ENCODE peak calls at places on chromosomes 5 and 9, in seven cellular contexts. One of them, this sample, is unnamed.

GRCh38 chr5:179698935-179699639 is at the start of gene CANX:
- DNase-seq in heart left ventricle: no peak
- DNase-seq in stomach: no peak
- DNase-seq in Peyer's patch: no peak
- DNase-seq in tibial nerve: peak; percentile 11
- DNase-seq in prostate gland: no peak
- DNase-seq in H54: no peak
- DNase-seq in this sample: no peak

GRCh38 chr9:136723362-136723976 is 11.1 kb downstream of the DIPK1B start:
- DNase-seq in heart left ventricle: no peak
- DNase-seq in prostate gland: no peak
- DNase-seq in tibial nerve: no peak
- DNase-seq in H54: no peak
- DNase-seq in Peyer's patch: no peak
- DNase-seq in stomach: no peak
- DNase-seq in this sample: no peak

GRCh38 chr9:128339761-128340690 is at the start of gene SLC27A4:
- DNase-seq in tibial nerve: peak; percentile 37
- DNase-seq in H54: peak; percentile 96
- DNase-seq in heart left ventricle: peak; percentile 67
- DNase-seq in stomach: peak; percentile 87
- DNase-seq in Peyer's patch: peak; percentile 71
- DNase-seq in prostate gland: peak; percentile 73
- DNase-seq in this sample: peak; percentile 92

GRCh38 chr5:14250094-14250777 is 107.1 kb downstream of the TRIO start:
- DNase-seq in tibial nerve: peak; percentile 52
- DNase-seq in H54: no peak
- DNase-seq in prostate gland: peak; percentile 55
- DNase-seq in heart left ventricle: peak; percentile 70
- DNase-seq in Peyer's patch: peak; percentile 28
- DNase-seq in stomach: no peak
- DNase-seq in this sample: peak; percentile 13

GRCh38 chr9:38142201-38142600 is 73.2 kb upstream of the SHB start:
- DNase-seq in stomach: no peak
- DNase-seq in heart left ventricle: no peak
- DNase-seq in tibial nerve: no peak
- DNase-seq in H54: peak; percentile 20
- DNase-seq in prostate gland: no peak
- DNase-seq in Peyer's patch: no peak
- DNase-seq in this sample: no peak

GRCh38 chr5:74122979-74123575 is 497.1 kb downstream of the ARHGEF28 start:
- DNase-seq in stomach: no peak
- DNase-seq in Peyer's patch: no peak
- DNase-seq in tibial nerve: no peak
- DNase-seq in heart left ventricle: no peak
- DNase-seq in H54: no peak
- DNase-seq in prostate gland: no peak
- DNase-seq in this sample: no peak

GRCh38 chr9:95468791-95469190 is 48.0 kb downstream of the PTCH1 start:
- DNase-seq in prostate gland: no peak
- DNase-seq in Peyer's patch: no peak
- DNase-seq in heart left ventricle: no peak
- DNase-seq in stomach: no peak
- DNase-seq in H54: no peak
- DNase-seq in tibial nerve: no peak
- DNase-seq in this sample: no peak

GRCh38 chr9:130857864-130858730 is 23.0 kb downstream of the ABL1 start:
- DNase-seq in heart left ventricle: peak; percentile 72
- DNase-seq in Peyer's patch: no peak
- DNase-seq in H54: no peak
- DNase-seq in stomach: no peak
- DNase-seq in prostate gland: no peak
- DNase-seq in tibial nerve: peak; percentile 82
- DNase-seq in this sample: no peak

GRCh38 chr5:134582281-134582680 is 50.3 kb downstream of the SAR1B start:
- DNase-seq in prostate gland: no peak
- DNase-seq in tibial nerve: no peak
- DNase-seq in heart left ventricle: no peak
- DNase-seq in stomach: no peak
- DNase-seq in H54: no peak
- DNase-seq in Peyer's patch: no peak
- DNase-seq in this sample: no peak

GRCh38 chr9:35689351-35689600 is 449 bp downstream of the TPM2 start:
- DNase-seq in heart left ventricle: no peak
- DNase-seq in Peyer's patch: no peak
- DNase-seq in tibial nerve: no peak
- DNase-seq in prostate gland: no peak
- DNase-seq in stomach: no peak
- DNase-seq in H54: no peak
- DNase-seq in this sample: no peak

GRCh38 chr9:35691325-35691631 is 1.6 kb upstream of the TPM2 start:
- DNase-seq in prostate gland: no peak
- DNase-seq in stomach: no peak
- DNase-seq in H54: no peak
- DNase-seq in Peyer's patch: no peak
- DNase-seq in heart left ventricle: no peak
- DNase-seq in tibial nerve: no peak
- DNase-seq in this sample: no peak

GRCh38 chr9:35689601-35690446 is at the start of gene TPM2:
- DNase-seq in tibial nerve: peak; percentile 35
- DNase-seq in heart left ventricle: peak; percentile 87
- DNase-seq in prostate gland: peak; percentile 44
- DNase-seq in H54: peak; percentile 44
- DNase-seq in Peyer's patch: no peak
- DNase-seq in stomach: peak; percentile 37
- DNase-seq in this sample: no peak

GRCh38 chr9:35691757-35692301 is 2.1 kb upstream of the TPM2 start:
- DNase-seq in heart left ventricle: no peak
- DNase-seq in Peyer's patch: no peak
- DNase-seq in stomach: no peak
- DNase-seq in tibial nerve: no peak
- DNase-seq in prostate gland: no peak
- DNase-seq in H54: no peak
- DNase-seq in this sample: no peak

DNA sequence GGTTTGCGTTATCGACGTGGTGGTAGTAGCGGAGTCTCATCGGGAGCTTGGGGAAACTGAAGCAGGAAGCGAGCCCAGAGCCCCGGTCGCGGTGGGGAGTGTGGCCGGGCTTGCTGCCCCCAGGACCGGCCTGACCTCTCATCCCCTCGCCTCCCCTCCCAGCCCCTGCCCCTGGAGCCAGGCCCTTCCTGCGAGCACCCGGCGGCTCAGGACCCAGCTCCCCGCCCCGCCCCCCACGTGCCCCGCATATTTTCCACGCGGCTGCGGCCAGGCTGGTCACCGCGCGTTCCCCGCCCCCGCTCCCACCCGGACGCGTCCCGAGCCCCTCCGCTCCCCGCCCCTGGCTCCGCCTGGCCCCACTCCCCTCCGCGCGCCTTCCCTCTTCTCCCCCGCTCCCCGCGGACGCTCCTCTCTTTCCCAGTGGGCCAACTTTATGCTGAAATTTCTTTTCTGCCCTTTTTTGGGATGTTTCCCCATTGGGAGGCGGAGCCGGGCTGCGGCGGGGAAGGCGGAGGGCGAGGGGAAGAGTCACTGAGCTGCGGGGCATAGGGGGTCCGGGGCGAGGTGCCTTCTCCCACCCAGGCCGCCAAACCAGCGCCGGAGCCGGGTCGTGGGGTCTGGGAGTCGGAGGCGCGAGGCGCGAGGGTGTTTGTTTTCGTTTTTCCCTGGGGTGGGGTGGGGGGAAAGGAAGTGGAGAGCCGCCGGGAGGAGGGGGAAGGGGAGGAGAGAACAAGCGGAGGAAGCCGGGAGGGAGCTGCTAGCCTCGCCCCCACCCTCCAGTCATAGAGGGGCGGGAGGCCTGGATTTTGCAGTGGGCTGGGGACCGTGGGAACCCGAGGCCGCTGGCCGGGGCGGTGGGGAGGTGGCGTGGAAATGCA is 961 bp upstream of the TPM2 start:
- DNase-seq in prostate gland: peak; percentile 58
- DNase-seq in stomach: peak; percentile 70
- DNase-seq in tibial nerve: peak; percentile 66
- DNase-seq in H54: peak; percentile 53
- DNase-seq in Peyer's patch: peak; percentile 51
- DNase-seq in heart left ventricle: peak; percentile 89
- DNase-seq in this sample: peak; percentile 39
- TF ChIP-seq POLR2A in prostate gland: peak; percentile 59
- TF ChIP-seq POLR2A in stomach: no peak
- TF ChIP-seq POLR2A in tibial nerve: peak; percentile 24
- TF ChIP-seq POLR2A in H54: peak; percentile 8
- TF ChIP-seq POLR2A in Peyer's patch: no peak
- TF ChIP-seq POLR2A in heart left ventricle: peak; percentile 34
- TF ChIP-seq POLR2A in this sample: no peak

DNA sequence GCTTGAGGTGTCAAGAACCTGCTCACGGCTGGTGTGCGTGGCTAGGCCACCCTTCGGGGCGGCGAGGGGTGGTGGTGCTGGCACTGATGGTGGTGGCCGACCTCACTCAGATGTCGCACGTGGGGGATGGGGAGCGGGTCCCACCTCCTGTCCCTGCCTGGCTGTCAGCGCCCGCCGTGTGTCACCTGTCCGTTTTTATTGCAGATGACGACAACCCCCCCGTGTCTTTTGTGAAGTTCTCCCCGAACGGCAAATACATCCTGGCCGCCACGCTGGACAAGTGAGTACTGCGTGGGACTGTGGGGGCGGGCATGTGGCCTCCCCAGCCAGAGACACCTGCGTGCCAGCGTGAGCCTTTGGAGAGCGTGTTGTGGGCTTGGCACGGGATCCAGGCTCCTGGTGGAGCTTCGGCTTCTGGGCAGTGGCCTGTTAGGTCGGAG is 10.1 kb downstream of the RNU6ATAC start:
- DNase-seq in Peyer's patch: no peak
- DNase-seq in prostate gland: no peak
- DNase-seq in H54: no peak
- DNase-seq in stomach: no peak
- DNase-seq in tibial nerve: no peak
- DNase-seq in heart left ventricle: no peak
- DNase-seq in this sample: no peak
- TF ChIP-seq POLR2A in Peyer's patch: no peak
- TF ChIP-seq POLR2A in prostate gland: no peak
- TF ChIP-seq POLR2A in H54: no peak
- TF ChIP-seq POLR2A in stomach: no peak
- TF ChIP-seq POLR2A in tibial nerve: no peak
- TF ChIP-seq POLR2A in heart left ventricle: no peak
- TF ChIP-seq POLR2A in this sample: no peak

DNA sequence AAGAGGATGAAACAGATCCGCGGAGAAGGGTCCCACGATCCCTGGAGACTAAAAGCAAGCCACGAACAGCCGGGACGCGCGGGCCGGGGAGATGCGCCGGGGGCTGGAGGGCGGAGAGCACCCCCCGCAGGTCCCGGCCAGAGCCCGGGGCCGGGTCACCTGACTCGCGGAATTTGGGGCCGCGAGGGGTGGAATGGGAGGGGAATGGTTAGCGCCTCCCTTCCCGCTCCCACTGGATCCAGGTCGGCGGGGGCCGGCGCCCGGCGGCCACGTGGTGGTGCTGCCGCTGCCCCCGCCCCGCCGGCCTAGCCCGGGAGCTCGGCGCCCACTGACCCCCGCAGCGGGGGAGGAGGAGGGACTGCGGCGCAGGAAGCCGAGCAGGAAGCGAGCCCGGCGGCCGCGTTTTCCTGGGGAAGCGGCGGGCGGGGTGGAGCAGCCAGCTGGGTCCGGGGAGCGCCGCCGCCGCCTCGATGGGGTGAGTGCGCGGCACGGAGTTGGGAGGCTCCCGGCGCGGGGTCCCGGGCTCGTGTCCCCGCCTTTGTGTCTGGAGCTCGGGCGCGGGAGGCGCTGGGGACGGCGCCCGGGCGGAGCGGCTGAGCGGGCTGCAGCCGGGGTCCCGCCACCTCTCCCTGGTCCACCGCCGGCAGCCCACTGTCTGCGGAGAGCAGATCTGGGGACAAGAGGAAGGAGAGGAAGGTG is at the start of gene RAI14:
- DNase-seq in stomach: peak; percentile 83
- DNase-seq in tibial nerve: peak; percentile 62
- DNase-seq in heart left ventricle: peak; percentile 84
- DNase-seq in H54: peak; percentile 93
- DNase-seq in prostate gland: peak; percentile 76
- DNase-seq in Peyer's patch: no peak
- DNase-seq in this sample: no peak
- TF ChIP-seq POLR2A in stomach: peak; percentile 13
- TF ChIP-seq POLR2A in tibial nerve: peak; percentile 74
- TF ChIP-seq POLR2A in heart left ventricle: peak; percentile 56
- TF ChIP-seq POLR2A in H54: peak; percentile 64
- TF ChIP-seq POLR2A in prostate gland: peak; percentile 75
- TF ChIP-seq POLR2A in Peyer's patch: peak; percentile 24
- TF ChIP-seq POLR2A in this sample: no peak

GRCh38 chr5:177495243-177496060 is 2.0 kb downstream of the PDLIM7 start:
- DNase-seq in H54: peak; percentile 86
- DNase-seq in prostate gland: no peak
- DNase-seq in Peyer's patch: no peak
- DNase-seq in stomach: peak; percentile 42
- DNase-seq in tibial nerve: peak; percentile 39
- DNase-seq in heart left ventricle: peak; percentile 72
- DNase-seq in this sample: peak; percentile 70

GRCh38 chr5:177498013-177498847 is 826 bp upstream of the PDLIM7 start:
- DNase-seq in H54: no peak
- DNase-seq in tibial nerve: no peak
- DNase-seq in prostate gland: no peak
- DNase-seq in heart left ventricle: no peak
- DNase-seq in Peyer's patch: no peak
- DNase-seq in stomach: peak; percentile 45
- DNase-seq in this sample: peak; percentile 89

GRCh38 chr5:177497011-177497296 is 450 bp downstream of the PDLIM7 start:
- DNase-seq in stomach: no peak
- DNase-seq in prostate gland: no peak
- DNase-seq in heart left ventricle: no peak
- DNase-seq in H54: no peak
- DNase-seq in tibial nerve: no peak
- DNase-seq in Peyer's patch: no peak
- DNase-seq in this sample: no peak

GRCh38 chr5:177496111-177497010 is 1.0 kb downstream of the PDLIM7 start:
- DNase-seq in Peyer's patch: no peak
- DNase-seq in H54: peak; percentile 75
- DNase-seq in stomach: peak; percentile 51
- DNase-seq in heart left ventricle: peak; percentile 87
- DNase-seq in prostate gland: peak; percentile 54
- DNase-seq in tibial nerve: peak; percentile 56
- DNase-seq in this sample: peak; percentile 66

DNA sequence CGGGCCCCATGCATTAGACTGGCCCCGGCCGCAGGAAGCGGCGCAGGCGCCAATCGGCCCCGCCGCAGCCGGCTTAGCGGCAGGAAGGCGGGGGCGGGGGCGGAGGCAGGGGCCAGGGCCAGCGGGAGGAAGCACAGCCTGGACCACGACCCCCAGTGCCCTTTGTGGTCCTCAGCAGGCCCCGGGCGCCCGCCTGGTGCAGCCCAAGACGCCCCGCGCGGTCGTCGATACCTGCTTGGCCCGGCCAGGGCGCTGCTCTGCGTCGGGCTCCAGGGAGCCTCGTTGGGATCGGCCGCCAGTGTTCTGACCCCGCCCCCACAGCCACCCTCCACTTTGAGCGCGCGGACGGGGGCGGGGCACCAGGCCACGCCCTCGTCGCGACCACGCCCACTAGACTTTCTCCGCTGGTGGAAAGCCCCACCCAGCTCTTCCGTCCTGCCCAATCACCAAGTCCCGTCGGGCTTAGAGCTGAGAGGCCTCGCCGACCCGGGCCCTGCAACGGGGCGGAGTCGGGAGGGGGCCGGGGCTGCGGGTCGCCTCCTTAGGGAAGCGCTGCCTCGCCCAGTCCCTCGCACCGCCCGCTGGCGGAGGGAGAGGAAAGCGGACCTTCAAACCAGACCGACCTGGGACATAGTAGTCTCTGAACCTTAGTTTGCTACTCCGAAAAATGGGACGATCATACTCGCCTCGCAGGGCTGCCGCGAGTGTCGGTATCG is at the start of gene PDLIM7:
- DNase-seq in prostate gland: peak; percentile 95
- DNase-seq in stomach: peak; percentile 98
- DNase-seq in H54: peak; percentile 96
- DNase-seq in Peyer's patch: peak; percentile 96
- DNase-seq in heart left ventricle: peak; percentile 96
- DNase-seq in tibial nerve: peak; percentile 96
- DNase-seq in this sample: peak; percentile 96
- TF ChIP-seq POLR2A in prostate gland: peak; percentile 95
- TF ChIP-seq POLR2A in stomach: peak; percentile 53
- TF ChIP-seq POLR2A in H54: peak; percentile 95
- TF ChIP-seq POLR2A in Peyer's patch: peak; percentile 94
- TF ChIP-seq POLR2A in heart left ventricle: peak; percentile 98
- TF ChIP-seq POLR2A in tibial nerve: peak; percentile 96
- TF ChIP-seq POLR2A in this sample: peak; percentile 82

This sample was measured in erythroblast.